ENCODE peak calls at places on chromosome 1, in eight cellular contexts. F is HFFc6, Y is fibroblast of lung, P is astrocyte of the spinal cord, T is adrenal gland, B is osteocyte, C is left ventricle myocardium inferior, N is cardiac muscle cell. D is an unnamed sample.

GRCh38 chr1:165279831-165280351 is 76.6 kb downstream of the LMX1A start:
- DNase-seq in P (no peak), B (no peak), Y (no peak), T (no peak), F (no peak), C (no peak), N (no peak), D (no peak)

GRCh38 chr1:201360486-201360885 is 17.0 kb downstream of the TNNT2 start:
- DNase-seq in P (no peak), Y (no peak), F (no peak), C (peak; percentile 10), B (no peak), N (no peak), T (no peak), D (no peak)

GRCh38 chr1:113219377-113219776 is 146.4 kb downstream of the LRIG2 start:
- DNase-seq in P (no peak), B (no peak), F (no peak), N (no peak), C (no peak), T (no peak), Y (no peak), D (no peak)

GRCh38 chr1:54995013-54995760 is 3.5 kb upstream of the BSND start:
- DNase-seq in P (no peak), Y (no peak), B (no peak), C (no peak), T (no peak), N (no peak), F (no peak), D (no peak)

GRCh38 chr1:154627247-154628121 is 19.5 kb upstream of the ADAR start:
- DNase-seq in F (peak; percentile 73), C (peak; percentile 93), P (peak; percentile 92), N (peak; percentile 89), Y (peak; percentile 92), T (peak; percentile 96), B (peak; percentile 92), D (peak; percentile 84)

GRCh38 chr1:243483084-243483845 is 227.4 kb downstream of the SDCCAG8 start:
- DNase-seq in N (peak; percentile 43), T (peak; percentile 22), P (no peak), C (no peak), B (no peak), Y (no peak), F (no peak), D (no peak)

GRCh38 chr1:2950926-2951305 is 70.4 kb upstream of the ACTRT2 start:
- DNase-seq in N (no peak), B (no peak), P (no peak), Y (no peak), F (no peak), C (peak; percentile 2), T (no peak), D (no peak)

GRCh38 chr1:199029855-199030254 is 391.0 kb downstream of the PTPRC start:
- DNase-seq in P (peak; percentile 50), Y (peak; percentile 14), N (no peak), C (no peak), B (no peak), T (no peak), F (peak; percentile 79), D (no peak)

GRCh38 chr1:61293986-61294504 is 211.7 kb downstream of the NFIA start:
- DNase-seq in Y (peak; percentile 52), T (no peak), B (no peak), P (no peak), N (no peak), F (no peak), C (no peak), D (no peak)

GRCh38 chr1:69167876-69168275 is 399.8 kb upstream of the LRRC7 start:
- DNase-seq in T (no peak), F (no peak), Y (peak; percentile 31), N (no peak), P (no peak), B (no peak), C (no peak), D (no peak)

GRCh38 chr1:85321237-85321964 is 45.0 kb upstream of the BCL10 start:
- DNase-seq in B (no peak), N (no peak), Y (peak; percentile 56), P (peak; percentile 78), F (peak; percentile 82), T (no peak), C (no peak), D (no peak)

GRCh38 chr1:230186003-230186863 is 119.2 kb downstream of the GALNT2 start:
- DNase-seq in C (no peak), F (peak; percentile 83), N (no peak), B (no peak), T (peak; percentile 75), Y (peak; percentile 84), P (peak; percentile 88), D (no peak)

GRCh38 chr1:151210830-151211229 is 12.5 kb downstream of the PIP5K1A start:
- DNase-seq in C (no peak), F (peak; percentile 87), Y (peak; percentile 20), N (no peak), T (no peak), B (no peak), P (peak; percentile 12), D (no peak)

GRCh38 chr1:70142120-70142519 is 63.3 kb downstream of the LRRC40 start:
- DNase-seq in F (peak; percentile 34), N (no peak), P (peak; percentile 24), C (no peak), Y (peak; percentile 54), T (no peak), B (no peak), D (no peak)

GRCh38 chr1:174142836-174143235 is 16.5 kb upstream of the RABGAP1L start:
- DNase-seq in T (no peak), P (no peak), C (no peak), N (no peak), B (no peak), Y (no peak), F (no peak), D (no peak)

GRCh38 chr1:186050360-186050759 is 316.2 kb downstream of the HMCN1 start:
- DNase-seq in N (no peak), T (no peak), F (no peak), C (no peak), Y (peak; percentile 15), B (no peak), P (peak; percentile 21), D (no peak)

GRCh38 chr1:61241411-61241838 is 159.1 kb downstream of the NFIA start:
- DNase-seq in F (no peak), Y (peak; percentile 33), N (no peak), T (peak; percentile 67), B (no peak), P (no peak), C (peak; percentile 36), D (no peak)

GRCh38 chr1:191163621-191164020 is 686.0 kb upstream of the BRINP3 start:
- DNase-seq in C (no peak), F (no peak), B (no peak), P (no peak), T (no peak), N (no peak), Y (no peak), D (no peak)

GRCh38 chr1:53066941-53067738 is 5.1 kb downstream of the PODN start:
- DNase-seq in N (no peak), C (peak; percentile 11), F (no peak), Y (peak; percentile 39), T (no peak), B (peak; percentile 71), P (no peak), D (no peak)

DNA sequence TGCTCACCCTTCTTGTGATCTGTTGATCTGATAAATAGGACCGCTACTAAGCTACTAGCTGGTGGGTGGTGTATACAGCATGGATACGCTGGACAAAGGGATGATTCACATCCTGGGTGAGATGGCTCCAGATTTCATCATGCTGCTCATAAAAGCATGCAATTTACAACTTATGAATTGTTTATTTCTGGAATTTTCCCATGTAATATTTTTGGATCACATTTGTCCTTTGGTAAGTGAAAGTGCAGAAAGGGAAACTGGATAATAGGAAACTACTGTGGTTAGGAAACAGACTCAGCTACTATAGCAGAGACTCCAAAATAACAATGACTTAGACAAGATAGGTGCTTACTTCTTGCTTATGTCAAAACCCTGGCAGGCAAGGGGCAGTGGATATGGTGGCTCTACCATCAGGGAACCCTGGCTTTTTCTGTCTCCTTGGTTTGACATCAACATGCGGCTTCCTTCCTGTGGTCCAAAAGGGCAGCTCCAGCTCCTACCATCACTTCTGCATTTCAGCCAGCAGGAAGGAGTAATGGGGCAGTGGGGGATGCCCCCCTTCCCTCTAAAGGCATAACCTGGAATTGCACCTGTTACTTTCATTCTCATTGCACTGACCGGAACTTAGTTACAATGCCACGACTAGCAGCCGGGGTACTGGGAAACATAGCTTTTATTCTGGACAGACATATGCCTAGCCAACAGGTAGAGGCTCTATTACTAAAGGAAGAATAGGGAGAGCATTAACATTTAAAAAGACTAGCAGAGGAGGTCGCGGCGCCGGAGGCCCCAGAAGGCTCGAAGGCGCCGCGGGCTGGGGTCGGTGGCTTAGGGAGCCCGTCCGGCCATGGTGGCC is 13.8 kb upstream of the AK2 start:
- DNase-seq in N (no peak), F (peak; percentile 91), T (no peak), Y (peak; percentile 97), P (peak; percentile 79), B (no peak), C (no peak), D (no peak)
- TF ChIP-seq CTCF in N (peak; percentile 17), F (peak; percentile 62), T (no peak), Y (peak; percentile 8), P (peak; percentile 15), B (peak; percentile 5), C (no peak), D (no peak)

GRCh38 chr1:90200637-90201235 is 205.8 kb downstream of the ZNF326 start:
- DNase-seq in T (no peak), P (no peak), B (no peak), F (no peak), C (no peak), N (no peak), Y (no peak), D (no peak)
- TF ChIP-seq CTCF in T (no peak), P (no peak), B (no peak), F (no peak), C (no peak), N (no peak), Y (no peak), D (no peak)

GRCh38 chr1:90000934-90001676 is 6.2 kb downstream of the ZNF326 start:
- DNase-seq in B (no peak), N (no peak), T (no peak), Y (no peak), P (no peak), C (no peak), F (no peak), D (no peak)
- TF ChIP-seq CTCF in B (no peak), N (no peak), T (no peak), Y (no peak), P (no peak), C (no peak), F (peak; percentile 49), D (peak; percentile 7)

GRCh38 chr1:11652203-11652780 is 1.9 kb downstream of the FBXO2 start:
- DNase-seq in N (no peak), P (no peak), B (no peak), F (no peak), Y (no peak), C (no peak), T (no peak), D (no peak)

GRCh38 chr1:11654571-11655262 is at the start of gene FBXO44:
- DNase-seq in T (peak; percentile 78), B (no peak), C (peak; percentile 44), Y (no peak), F (no peak), N (peak; percentile 75), P (no peak), D (peak; percentile 86)

GRCh38 chr1:11655263-11656079 is 794 bp downstream of the FBXO44 start:
- DNase-seq in B (no peak), F (no peak), P (no peak), C (no peak), T (no peak), N (no peak), Y (no peak), D (no peak)

GRCh38 chr1:11653101-11653601 is 1.1 kb downstream of the FBXO2 start:
- DNase-seq in C (no peak), B (no peak), Y (no peak), T (no peak), P (no peak), N (no peak), F (no peak), D (no peak)

GRCh38 chr1:11653616-11654570 is at the start of gene FBXO2:
- DNase-seq in N (peak; percentile 74), P (no peak), C (peak; percentile 58), F (no peak), B (no peak), T (peak; percentile 67), Y (no peak), D (peak; percentile 59)
- TF ChIP-seq CTCF in N (no peak), P (no peak), C (no peak), F (no peak), B (no peak), T (no peak), Y (no peak), D (no peak)

D was measured in GM10248.